ENCODE peak calls at places on chromosomes 2 and 18, in ten cellular contexts. Z is BE2C; U is kidney; P is AG09319; X is GM19239; E is fibroblast of lung; C is MM.1S; G is NCI-H2081; I is dermis microvascular lymphatic vessel endothelial cell; O is activated CD4-positive, alpha-beta T cell treated with anti-CD3 and anti-CD28 coated beads for 1 hour. M is an unnamed sample.

GRCh38 chr2:105261061-105261460 is 19.5 kb downstream of the GPR45 start:
- DNase-seq in I (no peak), P (peak; percentile 88), U (no peak), O (no peak), Z (no peak), E (peak; percentile 99), C (no peak), X (no peak), G (no peak), M (no peak)

GRCh38 chr2:49294225-49294624 is 139.9 kb upstream of the FSHR start:
- DNase-seq in C (no peak), Z (no peak), E (no peak), G (no peak), I (no peak), X (no peak), P (no peak), U (no peak), O (no peak), M (no peak)

GRCh38 chr2:60465736-60466135 is 87.7 kb downstream of the BCL11A start:
- DNase-seq in I (no peak), P (no peak), G (no peak), U (no peak), C (no peak), O (no peak), E (peak; percentile 33), X (no peak), Z (no peak), M (no peak)

GRCh38 chr2:98465456-98466201 is 21.0 kb downstream of the INPP4A start:
- DNase-seq in X (no peak), O (peak; percentile 63), C (peak; percentile 95), P (no peak), E (peak; percentile 78), G (peak; percentile 86), U (peak; percentile 91), Z (peak; percentile 79), I (peak; percentile 86), M (peak; percentile 93)

GRCh38 chr18:63603772-63604171 is 16.6 kb downstream of the SERPINB13 start:
- DNase-seq in O (no peak), G (no peak), C (peak; percentile 32), X (no peak), U (no peak), I (no peak), Z (no peak), P (no peak), E (peak; percentile 32), M (no peak)

GRCh38 chr18:35389095-35389618 is 12.0 kb upstream of the ZNF396 start:
- DNase-seq in Z (no peak), U (no peak), G (no peak), X (no peak), P (peak; percentile 15), C (no peak), I (no peak), E (peak; percentile 89), O (no peak), M (peak; percentile 3)

GRCh38 chr18:56389190-56389589 is 249.2 kb downstream of the TXNL1 start:
- DNase-seq in Z (no peak), O (no peak), I (no peak), C (no peak), X (no peak), U (no peak), G (no peak), P (no peak), E (no peak), M (peak; percentile 7)

GRCh38 chr2:9739508-9739907 is 103.8 kb upstream of the TAF1B start:
- DNase-seq in C (peak; percentile 15), E (no peak), Z (peak; percentile 79), I (peak; percentile 29), U (peak; percentile 93), O (peak; percentile 44), P (no peak), G (no peak), X (peak; percentile 73), M (peak; percentile 35)

GRCh38 chr2:27613985-27614384 is 14.8 kb downstream of the CCDC121 start:
- DNase-seq in U (no peak), C (no peak), E (no peak), Z (no peak), P (no peak), O (no peak), X (no peak), G (no peak), I (no peak), M (no peak)

GRCh38 chr2:34663314-34663713 is 1064.2 kb upstream of the FAM98A start:
- DNase-seq in X (no peak), I (no peak), O (no peak), G (no peak), E (no peak), U (no peak), Z (no peak), C (no peak), P (no peak), M (no peak)

GRCh38 chr2:8219631-8220393 is 462.0 kb upstream of the ID2 start:
- DNase-seq in E (no peak), O (no peak), Z (no peak), U (no peak), G (no peak), C (no peak), P (no peak), I (no peak), X (no peak), M (peak; percentile 93)

GRCh38 chr2:138949517-138949916 is 169.3 kb upstream of the NXPH2 start:
- DNase-seq in U (no peak), C (no peak), I (no peak), E (peak; percentile 27), P (no peak), X (no peak), O (no peak), Z (no peak), G (no peak), M (no peak)

GRCh38 chr2:48483916-48484315 is 46.0 kb upstream of the STON1 start:
- DNase-seq in X (no peak), P (no peak), C (no peak), G (no peak), U (no peak), O (no peak), I (no peak), Z (no peak), E (peak; percentile 96), M (no peak)

GRCh38 chr18:58466636-58467205 is 162.2 kb downstream of the ALPK2 start:
- DNase-seq in G (no peak), E (no peak), I (no peak), U (no peak), O (no peak), Z (no peak), X (no peak), C (no peak), P (no peak), M (peak; percentile 18)

GRCh38 chr2:38146917-38147307 is 71.0 kb upstream of the CYP1B1 start:
- DNase-seq in O (no peak), P (peak; percentile 90), E (peak; percentile 99), C (no peak), U (no peak), Z (no peak), X (peak; percentile 37), I (peak; percentile 78), G (no peak), M (no peak)

GRCh38 chr18:55401275-55401620 is 186.7 kb downstream of the TCF4 start:
- DNase-seq in U (no peak), P (no peak), X (no peak), G (no peak), O (no peak), I (no peak), C (no peak), E (peak; percentile 50), Z (no peak), M (peak; percentile 58)

GRCh38 chr2:159617651-159618050 is 1.3 kb upstream of the BAZ2B start:
- DNase-seq in G (peak; percentile 86), C (no peak), U (no peak), P (no peak), Z (peak; percentile 52), I (peak; percentile 42), O (no peak), E (peak; percentile 58), X (no peak), M (peak; percentile 80)

GRCh38 chr2:140436956-140437355 is 1656.8 kb upstream of the NXPH2 start:
- DNase-seq in P (no peak), G (no peak), I (no peak), E (no peak), X (no peak), Z (no peak), C (no peak), U (no peak), O (no peak), M (no peak)

GRCh38 chr2:188898261-188898660 is 75.9 kb upstream of the COL3A1 start:
- DNase-seq in X (no peak), O (no peak), E (peak; percentile 61), Z (no peak), G (no peak), P (no peak), I (no peak), C (no peak), U (no peak), M (no peak)

GRCh38 chr2:71464389-71464788 is 11.0 kb downstream of the DYSF start:
- DNase-seq in Z (no peak), U (no peak), C (no peak), G (no peak), I (no peak), P (no peak), O (no peak), X (no peak), E (no peak), M (no peak)

GRCh38 chr2:216775043-216775453 is 79.7 kb upstream of the IGFBP5 start:
- DNase-seq in E (peak; percentile 99), X (no peak), I (peak; percentile 71), G (peak; percentile 73), Z (peak; percentile 87), C (no peak), U (peak; percentile 84), P (peak; percentile 53), O (no peak), M (no peak)

GRCh38 chr2:77397763-77398162 is 124.4 kb downstream of the LRRTM4 start:
- DNase-seq in O (no peak), C (no peak), X (no peak), E (no peak), U (no peak), I (no peak), P (no peak), G (no peak), Z (no peak), M (no peak)

GRCh38 chr2:79622508-79622907 is 109.7 kb downstream of the CTNNA2 start:
- DNase-seq in Z (no peak), U (no peak), I (no peak), O (no peak), P (no peak), X (no peak), E (peak; percentile 80), G (no peak), C (no peak), M (no peak)

GRCh38 chr2:162710282-162710891 is 128.2 kb downstream of the KCNH7 start:
- DNase-seq in Z (no peak), G (peak; percentile 84), X (no peak), U (no peak), C (no peak), I (no peak), P (no peak), E (peak; percentile 20), O (no peak), M (peak; percentile 45)

GRCh38 chr2:47867205-47867604 is 39.1 kb downstream of the FBXO11 start:
- DNase-seq in U (no peak), I (peak; percentile 98), X (no peak), E (peak; percentile 88), Z (peak; percentile 8), C (no peak), P (peak; percentile 24), O (no peak), G (peak; percentile 52), M (peak; percentile 50)

GRCh38 chr18:58603365-58604067 is 25.4 kb downstream of the ALPK2 start:
- DNase-seq in I (peak; percentile 25), E (peak; percentile 87), U (no peak), C (no peak), X (no peak), Z (no peak), P (no peak), G (no peak), O (no peak), M (no peak)

GRCh38 chr2:66526171-66526570 is 91.2 kb downstream of the MEIS1 start:
- DNase-seq in E (no peak), X (no peak), P (no peak), Z (peak; percentile 52), C (no peak), O (no peak), U (no peak), G (no peak), I (no peak), M (no peak)

M was measured in G401.